ENCODE peak calls at places on chromosome 19, in eight cellular contexts. K is NCI-H345; S is CD4-positive, CD25-positive, alpha-beta regulatory T cell; I is CD4-positive, alpha-beta T cell; R is T-helper 2 cell; W is stimulated activated CD8-positive, alpha-beta memory T cell treated with anti-CD3 and anti-CD28 coated beads, Interleukin-2, amount 100 ng/mL, for 48 hours; A is psoas muscle; P is HTR-8/SVneo. L is an unnamed sample.

GRCh38 chr19:9793051-9793591 is 24.6 kb upstream of the ZNF846 start:
- DNase-seq in W (peak), S (peak), R (peak), I (peak), P (no peak), K (peak), A (no peak), L (no peak)

GRCh38 chr19:7426986-7427385 is 61.8 kb downstream of the PEX11G start:
- DNase-seq in S (no peak), K (no peak), P (no peak), A (no peak), I (no peak), W (peak), R (peak), L (no peak)

GRCh38 chr19:17726136-17726741 is 7.0 kb downstream of the MAP1S start:
- DNase-seq in A (no peak), I (no peak), W (no peak), P (no peak), R (no peak), S (no peak), K (no peak), L (no peak)

GRCh38 chr19:13099073-13099999 is 3.3 kb downstream of the LYL1 start:
- DNase-seq in A (peak), S (peak), K (no peak), W (peak), P (no peak), I (peak), R (peak), L (no peak)

GRCh38 chr19:17260842-17261325 is 3.7 kb downstream of the USHBP1 start:
- DNase-seq in K (peak), S (peak), P (peak), A (peak), R (peak), W (peak), I (peak), L (peak)

GRCh38 chr19:19746286-19747213 is 13.6 kb upstream of the ZNF14 start:
- DNase-seq in W (no peak), R (no peak), A (no peak), P (no peak), K (no peak), S (no peak), I (no peak), L (no peak)

GRCh38 chr19:18029617-18030338 is 21.8 kb downstream of the ARRDC2 start:
- DNase-seq in W (no peak), I (no peak), R (no peak), K (peak), S (no peak), P (no peak), A (peak), L (peak)

GRCh38 chr19:49103331-49104085 is 10.7 kb upstream of the LIN7B start:
- DNase-seq in K (no peak), A (no peak), P (no peak), W (no peak), R (no peak), S (no peak), I (no peak), L (no peak)

GRCh38 chr19:7725791-7726190 is 6.1 kb downstream of the CLEC4G start:
- DNase-seq in I (no peak), K (no peak), A (no peak), P (no peak), S (no peak), W (no peak), R (no peak), L (no peak)

GRCh38 chr19:6551607-6552450 is 21.0 kb downstream of the TNFSF9 start:
- DNase-seq in P (no peak), W (peak), R (peak), S (peak), K (no peak), A (peak), I (peak), L (no peak)

GRCh38 chr19:31905980-31906948 is 439.1 kb upstream of the ZNF507 start:
- DNase-seq in W (no peak), A (peak), P (no peak), S (no peak), I (no peak), K (no peak), R (no peak), L (no peak)

GRCh38 chr19:3129112-3129511 is 6.7 kb upstream of the GNA15 start:
- DNase-seq in I (no peak), A (no peak), P (no peak), K (peak), W (no peak), S (no peak), R (no peak), L (peak)

GRCh38 chr19:35994868-35995654 is at the start of gene SDHAF1:
- DNase-seq in S (peak), P (peak), R (peak), K (peak), I (peak), A (peak), W (peak), L (peak)

GRCh38 chr19:4909172-4909896 is at the start of gene UHRF1:
- DNase-seq in S (no peak), R (peak), W (peak), I (no peak), A (no peak), P (peak), K (peak), L (peak)

GRCh38 chr19:56946164-56946563 is 105.6 kb upstream of the PEG3 start:
- DNase-seq in P (no peak), W (no peak), I (no peak), K (no peak), R (no peak), A (no peak), S (no peak), L (no peak)

GRCh38 chr19:45790942-45791341 is 1.7 kb downstream of the DMWD start:
- DNase-seq in K (no peak), I (no peak), P (no peak), A (no peak), S (no peak), W (no peak), R (peak), L (no peak)

GRCh38 chr19:48290341-48290922 is 20.6 kb downstream of the ZNF114 start:
- DNase-seq in P (peak), I (no peak), R (no peak), W (no peak), S (no peak), K (no peak), A (no peak), L (no peak)

GRCh38 chr19:412356-413355 is 3.7 kb upstream of the C2CD4C start:
- DNase-seq in A (peak), K (peak), I (no peak), W (no peak), S (no peak), P (no peak), R (no peak), L (peak)

L was measured in NCI-H1417.